ENCODE peak calls at places on chromosome 12, in four cellular contexts. R, Q, D and Y are unnamed samples.

GRCh38 chr12:50786498-50787231 is 22.8 kb downstream of the ATF1 start:
- DNase-seq in R (no peak), Q (no peak), D (no peak), Y (peak; percentile 62)

GRCh38 chr12:93025145-93026103 is 96.3 kb upstream of the EEA1 start:
- DNase-seq in R (no peak), Q (no peak), D (no peak), Y (peak; percentile 32)

GRCh38 chr12:1810201-1810930 is 10.0 kb upstream of the LRTM2 start:
- DNase-seq in R (no peak), Q (no peak), D (peak; percentile 35), Y (no peak)

GRCh38 chr12:100824476-100824875 is 29.9 kb downstream of the ANO4 start:
- DNase-seq in R (no peak), Q (no peak), D (no peak), Y (no peak)

GRCh38 chr12:68078737-68079136 is 80.8 kb downstream of the IFNG start:
- DNase-seq in R (no peak), Q (no peak), D (no peak), Y (no peak)

GRCh38 chr12:46711756-46712155 is 114.0 kb downstream of the SLC38A4 start:
- DNase-seq in R (no peak), Q (no peak), D (no peak), Y (no peak)

GRCh38 chr12:108568653-108569154 is 6.3 kb downstream of the ISCU start:
- DNase-seq in R (no peak), Q (peak; percentile 10), D (no peak), Y (no peak)

GRCh38 chr12:7219599-7220243 is 30.2 kb downstream of the PEX5 start:
- DNase-seq in R (peak; percentile 2), Q (peak; percentile 32), D (peak; percentile 57), Y (peak; percentile 43)

GRCh38 chr12:106954462-106955376 is 988 bp upstream of the TMEM263 start:
- DNase-seq in R (no peak), Q (no peak), D (peak; percentile 56), Y (no peak)

GRCh38 chr12:91620949-91621348 is 438.3 kb upstream of the DCN start:
- DNase-seq in R (no peak), Q (no peak), D (no peak), Y (no peak)